ENCODE peak calls at places on chromosomes 4 and X, in nine cellular contexts. Y is psoas muscle; M is Panc1; S is endothelial cell; N is activated gamma-delta T cell treated with Interleukin-2 at 50 U/mL for 16 hours; O is cardiac muscle cell; Z is naive thymus-derived CD8-positive, alpha-beta T cell; R is AG04450; P is suprapubic skin. B is an unnamed sample.

GRCh38 chr4:8199594-8200301 is 658 bp downstream of the SH3TC1 start:
- DNase-seq in N (no peak), M (no peak), S (no peak), O (no peak), R (no peak), Z (no peak), P (no peak), Y (no peak), B (peak)

GRCh38 chrX:112614640-112615039 is 65.1 kb downstream of the LHFPL1 start:
- DNase-seq in Y (no peak), N (no peak), S (no peak), O (no peak), P (no peak), R (no peak), M (no peak), Z (no peak), B (no peak)

GRCh38 chr4:41750158-41750623 is 1.7 kb upstream of the PHOX2B start:
- DNase-seq in O (no peak), Y (no peak), Z (no peak), P (no peak), S (no peak), R (no peak), M (no peak), N (no peak), B (no peak)

GRCh38 chrX:104335765-104336164 is 81.0 kb upstream of the ESX1 start:
- DNase-seq in S (no peak), M (no peak), P (no peak), Z (no peak), Y (no peak), O (no peak), N (no peak), R (no peak), B (no peak)

GRCh38 chrX:152915541-152916241 is 17.8 kb downstream of the ZNF185 start:
- DNase-seq in Z (peak), O (peak), Y (no peak), P (no peak), M (peak), R (no peak), N (no peak), S (peak), B (peak)

GRCh38 chr4:138428611-138429010 is 186.5 kb upstream of the SLC7A11 start:
- DNase-seq in Y (no peak), P (no peak), M (no peak), S (no peak), Z (no peak), O (no peak), N (no peak), R (no peak), B (no peak)

GRCh38 chr4:6109842-6110560 is 90.3 kb downstream of the JAKMIP1 start:
- DNase-seq in Y (no peak), N (no peak), O (no peak), R (no peak), S (no peak), M (no peak), Z (no peak), P (peak), B (no peak)

GRCh38 chr4:182391111-182391684 is 148.0 kb downstream of the TENM3 start:
- DNase-seq in P (no peak), Z (no peak), O (no peak), N (no peak), Y (no peak), S (no peak), M (no peak), R (no peak), B (no peak)

GRCh38 chrX:10549280-10549679 is 71.1 kb downstream of the MID1 start:
- DNase-seq in P (no peak), O (no peak), Y (no peak), R (no peak), S (no peak), M (no peak), N (no peak), Z (no peak), B (no peak)

GRCh38 chrX:69182818-69183375 is 17.6 kb upstream of the PJA1 start:
- DNase-seq in Y (no peak), Z (no peak), S (no peak), O (no peak), P (no peak), R (no peak), N (no peak), M (no peak), B (no peak)

GRCh38 chr4:19547463-19547862 is 704.2 kb upstream of the SLIT2 start:
- DNase-seq in P (no peak), O (no peak), N (no peak), Z (no peak), R (no peak), S (no peak), M (no peak), Y (no peak), B (no peak)

GRCh38 chrX:123481908-123482873 is 250.7 kb downstream of the THOC2 start:
- DNase-seq in O (peak), Y (no peak), P (no peak), M (no peak), R (no peak), S (no peak), N (no peak), Z (no peak), B (no peak)

GRCh38 chrX:86039625-86040568 is 7.5 kb downstream of the CHM start:
- DNase-seq in O (peak), R (no peak), P (no peak), N (no peak), M (no peak), Z (no peak), S (no peak), Y (no peak), B (no peak)

GRCh38 chr4:112968456-112969159 is 80.8 kb upstream of the ANK2 start:
- DNase-seq in R (no peak), Z (no peak), Y (no peak), S (no peak), N (no peak), P (no peak), M (no peak), O (no peak), B (no peak)

GRCh38 chrX:39982927-39983326 is 114.8 kb downstream of the BCOR start:
- DNase-seq in N (no peak), R (no peak), P (no peak), Y (no peak), O (no peak), S (no peak), Z (no peak), M (no peak), B (no peak)

GRCh38 chr4:139559692-139560091 is 3.7 kb upstream of the SETD7 start:
- DNase-seq in P (no peak), M (no peak), N (no peak), Z (no peak), R (no peak), S (no peak), Y (no peak), O (peak), B (no peak)

GRCh38 chr4:118682928-118683327 is 2.3 kb upstream of the METTL14 start:
- DNase-seq in Y (no peak), Z (no peak), R (peak), N (no peak), P (no peak), O (peak), M (no peak), S (no peak), B (no peak)

GRCh38 chrX:40096395-40097091 is 1.2 kb downstream of the BCOR start:
- DNase-seq in S (peak), Z (peak), M (no peak), R (no peak), N (peak), O (peak), Y (peak), P (no peak), B (peak)

GRCh38 chr4:24730256-24731001 is 64.9 kb upstream of the SOD3 start:
- DNase-seq in O (no peak), R (peak), M (no peak), Z (no peak), N (no peak), P (peak), Y (peak), S (no peak), B (no peak)

GRCh38 chrX:332916-333610 is 14.5 kb upstream of the GTPBP6 start:
- DNase-seq in Y (peak), S (no peak), R (no peak), M (no peak), Z (no peak), O (no peak), P (no peak), N (no peak), B (no peak)

GRCh38 chrX:103774070-103774642 is 2.5 kb upstream of the PLP1 start:
- DNase-seq in Y (no peak), Z (no peak), O (peak), S (no peak), M (no peak), N (no peak), P (no peak), R (no peak), B (no peak)

GRCh38 chr4:3304831-3305609 is 12.2 kb downstream of the RGS12 start:
- DNase-seq in R (no peak), Z (no peak), S (no peak), Y (no peak), O (peak), N (no peak), M (no peak), P (no peak), B (no peak)

GRCh38 chr4:84499065-84499982 is at the start of gene NKX6-1:
- DNase-seq in Y (peak), N (no peak), O (peak), Z (no peak), R (no peak), P (no peak), M (peak), S (peak), B (no peak)

GRCh38 chrX:54785901-54786300 is 12.2 kb downstream of the ITIH6 start:
- DNase-seq in R (no peak), Y (no peak), M (no peak), P (no peak), N (no peak), S (peak), Z (no peak), O (peak), B (no peak)

GRCh38 chr4:174996079-174996478 is 77.9 kb downstream of the ADAM29 start:
- DNase-seq in S (no peak), M (no peak), Z (no peak), R (no peak), Y (no peak), O (no peak), P (no peak), N (no peak), B (no peak)

GRCh38 chr4:76624271-76624681 is 189.2 kb downstream of the SHROOM3 start:
- DNase-seq in Y (no peak), N (no peak), M (no peak), O (no peak), Z (no peak), S (no peak), P (no peak), R (peak), B (no peak)

GRCh38 chr4:145154573-145154972 is 25.8 kb downstream of the OTUD4 start:
- DNase-seq in P (no peak), N (no peak), S (peak), O (peak), M (no peak), Y (no peak), Z (no peak), R (no peak), B (peak)

GRCh38 chrX:70908541-70908940 is at the start of gene TEX11:
- DNase-seq in N (no peak), P (no peak), O (no peak), R (no peak), S (no peak), M (no peak), Z (no peak), Y (no peak), B (no peak)

GRCh38 chr4:3676196-3676595 is 90.0 kb upstream of the ADRA2C start:
- DNase-seq in O (no peak), R (no peak), Y (peak), P (peak), Z (no peak), M (no peak), N (no peak), S (no peak), B (no peak)

GRCh38 chr4:3209551-3210325 is 39.2 kb upstream of the MSANTD1 start:
- DNase-seq in Y (no peak), S (no peak), O (no peak), R (no peak), Z (no peak), M (no peak), P (peak), N (no peak), B (no peak)

GRCh38 chrX:153922932-153923857 is 2.9 kb downstream of the ARHGAP4 start:
- DNase-seq in N (no peak), Y (peak), R (peak), S (no peak), P (no peak), Z (no peak), M (no peak), O (no peak), B (no peak)

GRCh38 chr4:53913771-53914170 is 150.6 kb downstream of the CHIC2 start:
- DNase-seq in R (no peak), Y (no peak), P (no peak), S (no peak), O (no peak), N (no peak), Z (no peak), M (no peak), B (no peak)

GRCh38 chr4:142402925-142403324 is 443.2 kb downstream of the INPP4B start:
- DNase-seq in S (no peak), Z (no peak), Y (no peak), O (no peak), P (no peak), N (no peak), M (no peak), R (no peak), B (no peak)

GRCh38 chr4:25299476-25300203 is 12.9 kb upstream of the ZCCHC4 start:
- DNase-seq in R (no peak), O (no peak), S (no peak), Z (no peak), M (no peak), N (no peak), P (no peak), Y (no peak), B (no peak)

B was measured in naive thymus-derived CD4-positive, alpha-beta T cell.